ENCODE peak calls at places on chromosomes 1 and 21, in ten cellular contexts. One of them, this sample, is unnamed.

GRCh38 chr1:67793562-67793961 is 39.7 kb downstream of the GNG12 start:
- DNase-seq in thoracic aorta: no peak
- DNase-seq in ascending aorta: no peak
- DNase-seq in OCI-LY7: no peak
- DNase-seq in choroid plexus epithelial cell: peak; percentile 85
- DNase-seq in cardiac fibroblast: peak; percentile 37
- DNase-seq in GM13976: no peak
- DNase-seq in cardiac muscle cell: peak; percentile 61
- DNase-seq in nephron progenitor cell: no peak
- DNase-seq in mucosa of descending colon: no peak
- DNase-seq in this sample: no peak

GRCh38 chr1:33161061-33161681 is 20.7 kb downstream of the TRIM62 start:
- DNase-seq in thoracic aorta: no peak
- DNase-seq in ascending aorta: no peak
- DNase-seq in OCI-LY7: no peak
- DNase-seq in choroid plexus epithelial cell: peak; percentile 95
- DNase-seq in cardiac fibroblast: peak; percentile 68
- DNase-seq in GM13976: no peak
- DNase-seq in cardiac muscle cell: peak; percentile 84
- DNase-seq in nephron progenitor cell: no peak
- DNase-seq in mucosa of descending colon: no peak
- DNase-seq in this sample: no peak

GRCh38 chr1:97680894-97681293 is 239.9 kb downstream of the DPYD start:
- DNase-seq in thoracic aorta: no peak
- DNase-seq in ascending aorta: no peak
- DNase-seq in OCI-LY7: no peak
- DNase-seq in choroid plexus epithelial cell: peak; percentile 8
- DNase-seq in cardiac fibroblast: peak; percentile 13
- DNase-seq in GM13976: no peak
- DNase-seq in cardiac muscle cell: peak; percentile 19
- DNase-seq in nephron progenitor cell: no peak
- DNase-seq in mucosa of descending colon: no peak
- DNase-seq in this sample: no peak

GRCh38 chr1:108829498-108829916 is 27.4 kb downstream of the AKNAD1 start:
- DNase-seq in thoracic aorta: no peak
- DNase-seq in ascending aorta: no peak
- DNase-seq in OCI-LY7: no peak
- DNase-seq in choroid plexus epithelial cell: no peak
- DNase-seq in cardiac fibroblast: no peak
- DNase-seq in GM13976: no peak
- DNase-seq in cardiac muscle cell: no peak
- DNase-seq in nephron progenitor cell: no peak
- DNase-seq in mucosa of descending colon: no peak
- DNase-seq in this sample: no peak

GRCh38 chr1:170864784-170865538 is 70.4 kb upstream of the MROH9 start:
- DNase-seq in thoracic aorta: no peak
- DNase-seq in ascending aorta: no peak
- DNase-seq in OCI-LY7: no peak
- DNase-seq in choroid plexus epithelial cell: peak; percentile 3
- DNase-seq in cardiac fibroblast: peak; percentile 32
- DNase-seq in GM13976: no peak
- DNase-seq in cardiac muscle cell: no peak
- DNase-seq in nephron progenitor cell: no peak
- DNase-seq in mucosa of descending colon: no peak
- DNase-seq in this sample: no peak

GRCh38 chr1:166975361-166976129 is at the start of gene ILDR2:
- DNase-seq in thoracic aorta: no peak
- DNase-seq in ascending aorta: no peak
- DNase-seq in OCI-LY7: peak; percentile 68
- DNase-seq in choroid plexus epithelial cell: peak; percentile 41
- DNase-seq in cardiac fibroblast: peak; percentile 40
- DNase-seq in GM13976: peak; percentile 78
- DNase-seq in cardiac muscle cell: peak; percentile 34
- DNase-seq in nephron progenitor cell: peak; percentile 74
- DNase-seq in mucosa of descending colon: peak; percentile 63
- DNase-seq in this sample: peak; percentile 51

GRCh38 chr1:169508432-169509338 is 22.9 kb upstream of the SLC19A2 start:
- DNase-seq in thoracic aorta: no peak
- DNase-seq in ascending aorta: no peak
- DNase-seq in OCI-LY7: no peak
- DNase-seq in choroid plexus epithelial cell: peak; percentile 35
- DNase-seq in cardiac fibroblast: no peak
- DNase-seq in GM13976: no peak
- DNase-seq in cardiac muscle cell: no peak
- DNase-seq in nephron progenitor cell: no peak
- DNase-seq in mucosa of descending colon: no peak
- DNase-seq in this sample: no peak

GRCh38 chr1:242129103-242129502 is 130.2 kb upstream of the MAP1LC3C start:
- DNase-seq in thoracic aorta: no peak
- DNase-seq in ascending aorta: no peak
- DNase-seq in OCI-LY7: peak; percentile 2
- DNase-seq in choroid plexus epithelial cell: no peak
- DNase-seq in cardiac fibroblast: no peak
- DNase-seq in GM13976: peak; percentile 16
- DNase-seq in cardiac muscle cell: no peak
- DNase-seq in nephron progenitor cell: no peak
- DNase-seq in mucosa of descending colon: no peak
- DNase-seq in this sample: no peak

GRCh38 chr21:31110430-31110829 is 72.2 kb upstream of the KRTAP19-8 start:
- DNase-seq in thoracic aorta: no peak
- DNase-seq in ascending aorta: no peak
- DNase-seq in OCI-LY7: no peak
- DNase-seq in choroid plexus epithelial cell: peak; percentile 57
- DNase-seq in cardiac fibroblast: no peak
- DNase-seq in GM13976: no peak
- DNase-seq in cardiac muscle cell: no peak
- DNase-seq in nephron progenitor cell: no peak
- DNase-seq in mucosa of descending colon: no peak
- DNase-seq in this sample: no peak

GRCh38 chr21:42818328-42818749 is 61.0 kb downstream of the WDR4 start:
- DNase-seq in thoracic aorta: no peak
- DNase-seq in ascending aorta: no peak
- DNase-seq in OCI-LY7: peak; percentile 41
- DNase-seq in choroid plexus epithelial cell: peak; percentile 71
- DNase-seq in cardiac fibroblast: peak; percentile 72
- DNase-seq in GM13976: peak; percentile 47
- DNase-seq in cardiac muscle cell: peak; percentile 70
- DNase-seq in nephron progenitor cell: peak; percentile 30
- DNase-seq in mucosa of descending colon: peak; percentile 74
- DNase-seq in this sample: no peak

GRCh38 chr1:247115545-247115944 is 11.4 kb upstream of the ZNF669 start:
- DNase-seq in thoracic aorta: no peak
- DNase-seq in ascending aorta: no peak
- DNase-seq in OCI-LY7: no peak
- DNase-seq in choroid plexus epithelial cell: no peak
- DNase-seq in cardiac fibroblast: no peak
- DNase-seq in GM13976: no peak
- DNase-seq in cardiac muscle cell: no peak
- DNase-seq in nephron progenitor cell: no peak
- DNase-seq in mucosa of descending colon: no peak
- DNase-seq in this sample: no peak

GRCh38 chr1:59674605-59675004 is 140.1 kb upstream of the HOOK1 start:
- DNase-seq in thoracic aorta: no peak
- DNase-seq in ascending aorta: no peak
- DNase-seq in OCI-LY7: no peak
- DNase-seq in choroid plexus epithelial cell: peak; percentile 66
- DNase-seq in cardiac fibroblast: peak; percentile 84
- DNase-seq in GM13976: no peak
- DNase-seq in cardiac muscle cell: peak; percentile 82
- DNase-seq in nephron progenitor cell: no peak
- DNase-seq in mucosa of descending colon: no peak
- DNase-seq in this sample: no peak

GRCh38 chr1:173646656-173647055 is 11.5 kb downstream of the TEX50 start:
- DNase-seq in thoracic aorta: no peak
- DNase-seq in ascending aorta: no peak
- DNase-seq in OCI-LY7: no peak
- DNase-seq in choroid plexus epithelial cell: no peak
- DNase-seq in cardiac fibroblast: no peak
- DNase-seq in GM13976: no peak
- DNase-seq in cardiac muscle cell: no peak
- DNase-seq in nephron progenitor cell: no peak
- DNase-seq in mucosa of descending colon: no peak
- DNase-seq in this sample: no peak

GRCh38 chr1:82091729-82092128 is 291.0 kb downstream of the ADGRL2 start:
- DNase-seq in thoracic aorta: no peak
- DNase-seq in ascending aorta: no peak
- DNase-seq in OCI-LY7: no peak
- DNase-seq in choroid plexus epithelial cell: peak; percentile 76
- DNase-seq in cardiac fibroblast: peak; percentile 51
- DNase-seq in GM13976: no peak
- DNase-seq in cardiac muscle cell: peak; percentile 41
- DNase-seq in nephron progenitor cell: no peak
- DNase-seq in mucosa of descending colon: no peak
- DNase-seq in this sample: no peak
- TF ChIP-seq CTCF in thoracic aorta: no peak
- TF ChIP-seq CTCF in ascending aorta: no peak
- TF ChIP-seq CTCF in OCI-LY7: peak; percentile 28
- TF ChIP-seq CTCF in choroid plexus epithelial cell: peak; percentile 36
- TF ChIP-seq CTCF in cardiac fibroblast: peak; percentile 8
- TF ChIP-seq CTCF in GM13976: peak; percentile 12
- TF ChIP-seq CTCF in cardiac muscle cell: no peak
- TF ChIP-seq CTCF in nephron progenitor cell: no peak
- TF ChIP-seq CTCF in mucosa of descending colon: no peak
- TF ChIP-seq CTCF in this sample: no peak

GRCh38 chr1:17913326-17914115 is 158.4 kb downstream of the ACTL8 start:
- DNase-seq in thoracic aorta: no peak
- DNase-seq in ascending aorta: no peak
- DNase-seq in OCI-LY7: no peak
- DNase-seq in choroid plexus epithelial cell: no peak
- DNase-seq in cardiac fibroblast: no peak
- DNase-seq in GM13976: no peak
- DNase-seq in cardiac muscle cell: no peak
- DNase-seq in nephron progenitor cell: no peak
- DNase-seq in mucosa of descending colon: no peak
- DNase-seq in this sample: no peak

GRCh38 chr1:17911789-17912188 is 156.7 kb downstream of the ACTL8 start:
- DNase-seq in thoracic aorta: no peak
- DNase-seq in ascending aorta: no peak
- DNase-seq in OCI-LY7: no peak
- DNase-seq in choroid plexus epithelial cell: no peak
- DNase-seq in cardiac fibroblast: no peak
- DNase-seq in GM13976: no peak
- DNase-seq in cardiac muscle cell: no peak
- DNase-seq in nephron progenitor cell: no peak
- DNase-seq in mucosa of descending colon: no peak
- DNase-seq in this sample: no peak

GRCh38 chr1:17912491-17912890 is 157.4 kb downstream of the ACTL8 start:
- DNase-seq in thoracic aorta: no peak
- DNase-seq in ascending aorta: no peak
- DNase-seq in OCI-LY7: no peak
- DNase-seq in choroid plexus epithelial cell: no peak
- DNase-seq in cardiac fibroblast: no peak
- DNase-seq in GM13976: no peak
- DNase-seq in cardiac muscle cell: no peak
- DNase-seq in nephron progenitor cell: no peak
- DNase-seq in mucosa of descending colon: no peak
- DNase-seq in this sample: no peak

GRCh38 chr1:17908945-17909344 is 153.8 kb downstream of the ACTL8 start:
- DNase-seq in thoracic aorta: no peak
- DNase-seq in ascending aorta: no peak
- DNase-seq in OCI-LY7: no peak
- DNase-seq in choroid plexus epithelial cell: no peak
- DNase-seq in cardiac fibroblast: no peak
- DNase-seq in GM13976: no peak
- DNase-seq in cardiac muscle cell: no peak
- DNase-seq in nephron progenitor cell: no peak
- DNase-seq in mucosa of descending colon: no peak
- DNase-seq in this sample: no peak

GRCh38 chr1:17909634-17910033 is 154.5 kb downstream of the ACTL8 start:
- DNase-seq in thoracic aorta: no peak
- DNase-seq in ascending aorta: no peak
- DNase-seq in OCI-LY7: no peak
- DNase-seq in choroid plexus epithelial cell: peak; percentile 61
- DNase-seq in cardiac fibroblast: peak; percentile 21
- DNase-seq in GM13976: no peak
- DNase-seq in cardiac muscle cell: peak; percentile 49
- DNase-seq in nephron progenitor cell: peak; percentile 35
- DNase-seq in mucosa of descending colon: no peak
- DNase-seq in this sample: no peak
- TF ChIP-seq CTCF in thoracic aorta: no peak
- TF ChIP-seq CTCF in ascending aorta: no peak
- TF ChIP-seq CTCF in OCI-LY7: peak; percentile 33
- TF ChIP-seq CTCF in choroid plexus epithelial cell: peak; percentile 77
- TF ChIP-seq CTCF in cardiac fibroblast: peak; percentile 61
- TF ChIP-seq CTCF in GM13976: peak; percentile 3
- TF ChIP-seq CTCF in cardiac muscle cell: peak; percentile 56
- TF ChIP-seq CTCF in nephron progenitor cell: peak; percentile 37
- TF ChIP-seq CTCF in mucosa of descending colon: no peak
- TF ChIP-seq CTCF in this sample: no peak

DNA sequence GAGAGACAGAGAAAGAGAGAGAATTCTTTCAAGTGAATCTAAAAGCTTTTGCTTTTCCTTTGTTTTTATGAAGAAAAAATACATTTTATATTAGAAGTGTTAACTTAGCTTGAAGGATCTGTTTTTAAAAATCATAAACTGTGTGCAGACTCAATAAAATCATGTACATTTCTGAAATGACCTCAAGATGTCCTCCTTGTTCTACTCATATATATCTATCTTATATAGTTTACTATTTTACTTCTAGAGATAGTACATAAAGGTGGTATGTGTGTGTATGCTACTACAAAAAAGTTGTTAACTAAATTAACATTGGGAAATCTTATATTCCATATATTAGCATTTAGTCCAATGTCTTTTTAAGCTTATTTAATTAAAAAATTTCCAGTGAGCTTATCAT is 117.6 kb downstream of the PTPRC start:
- DNase-seq in thoracic aorta: no peak
- DNase-seq in ascending aorta: no peak
- DNase-seq in OCI-LY7: no peak
- DNase-seq in choroid plexus epithelial cell: peak; percentile 62
- DNase-seq in cardiac fibroblast: peak; percentile 50
- DNase-seq in GM13976: no peak
- DNase-seq in cardiac muscle cell: peak; percentile 55
- DNase-seq in nephron progenitor cell: no peak
- DNase-seq in mucosa of descending colon: no peak
- DNase-seq in this sample: no peak
- TF ChIP-seq CTCF in thoracic aorta: no peak
- TF ChIP-seq CTCF in ascending aorta: no peak
- TF ChIP-seq CTCF in OCI-LY7: peak; percentile 45
- TF ChIP-seq CTCF in choroid plexus epithelial cell: no peak
- TF ChIP-seq CTCF in cardiac fibroblast: no peak
- TF ChIP-seq CTCF in GM13976: no peak
- TF ChIP-seq CTCF in cardiac muscle cell: peak; percentile 29
- TF ChIP-seq CTCF in nephron progenitor cell: no peak
- TF ChIP-seq CTCF in mucosa of descending colon: no peak
- TF ChIP-seq CTCF in this sample: no peak

DNA sequence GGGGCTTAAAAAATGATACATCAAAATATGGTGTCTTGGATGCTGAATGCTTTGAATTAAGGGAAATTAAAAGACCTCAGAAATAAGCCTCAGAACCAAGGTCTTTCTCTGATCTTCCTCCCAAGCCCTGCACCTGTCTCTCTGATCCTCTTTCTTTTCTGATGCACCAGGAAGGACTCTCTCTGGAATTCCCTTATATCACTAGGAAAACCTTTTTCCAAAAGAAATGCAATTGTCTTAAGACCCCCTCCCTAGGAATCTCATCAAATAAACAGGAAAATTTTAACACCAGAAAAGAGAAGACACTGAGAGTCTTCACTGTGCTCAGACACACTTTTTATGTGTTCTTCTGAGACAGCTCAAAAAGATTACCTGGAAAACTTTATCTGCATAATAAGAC is 159.5 kb upstream of the PTBP2 start:
- DNase-seq in thoracic aorta: no peak
- DNase-seq in ascending aorta: no peak
- DNase-seq in OCI-LY7: no peak
- DNase-seq in choroid plexus epithelial cell: no peak
- DNase-seq in cardiac fibroblast: no peak
- DNase-seq in GM13976: no peak
- DNase-seq in cardiac muscle cell: no peak
- DNase-seq in nephron progenitor cell: no peak
- DNase-seq in mucosa of descending colon: no peak
- DNase-seq in this sample: no peak
- TF ChIP-seq CTCF in thoracic aorta: no peak
- TF ChIP-seq CTCF in ascending aorta: no peak
- TF ChIP-seq CTCF in OCI-LY7: no peak
- TF ChIP-seq CTCF in choroid plexus epithelial cell: no peak
- TF ChIP-seq CTCF in cardiac fibroblast: no peak
- TF ChIP-seq CTCF in GM13976: no peak
- TF ChIP-seq CTCF in cardiac muscle cell: no peak
- TF ChIP-seq CTCF in nephron progenitor cell: no peak
- TF ChIP-seq CTCF in mucosa of descending colon: no peak
- TF ChIP-seq CTCF in this sample: no peak

This sample was measured in activated B cell treated with CpG ODN at 0.5 μM for 24 hours.